ENCODE peak calls at places on chromosome 12, in four cellular contexts. E, A, W and V are unnamed samples.

GRCh38 chr12:53966070-53966384 is 6.9 kb upstream of the HOXC11 start:
- DNase-seq in A (no peak), W (no peak), E (no peak), V (no peak)

GRCh38 chr12:95396849-95397498 is 77.0 kb upstream of the METAP2 start:
- DNase-seq in W (no peak), A (no peak), E (no peak), V (no peak)

GRCh38 chr12:107523760-107524558 is 161.6 kb upstream of the PWP1 start:
- DNase-seq in A (no peak), W (no peak), E (no peak), V (no peak)

GRCh38 chr12:107320929-107321618 is 227.7 kb upstream of the CRY1 start:
- DNase-seq in A (no peak), E (no peak), W (no peak), V (peak; percentile 16)

GRCh38 chr12:131869871-131870418 is 24.5 kb upstream of the ULK1 start:
- DNase-seq in E (no peak), W (no peak), A (no peak), V (no peak)

GRCh38 chr12:77328326-77328725 is 263.0 kb upstream of the E2F7 start:
- DNase-seq in E (no peak), W (no peak), A (no peak), V (no peak)

GRCh38 chr12:89098390-89099102 is 253.8 kb downstream of the DUSP6 start:
- DNase-seq in W (no peak), A (no peak), E (no peak), V (peak; percentile 13)

GRCh38 chr12:100141998-100142850 is 450 bp downstream of the BLTP3B start:
- DNase-seq in W (no peak), A (peak; percentile 59), E (no peak), V (peak; percentile 39)

GRCh38 chr12:116346751-116347150 is 69.3 kb upstream of the MED13L start:
- DNase-seq in E (no peak), W (no peak), A (peak; percentile 40), V (no peak)

GRCh38 chr12:56299308-56299852 is 750 bp downstream of the CS start:
- DNase-seq in A (no peak), W (peak; percentile 59), E (no peak), V (no peak)

GRCh38 chr12:45051490-45052105 is 699 bp upstream of the DBX2 start:
- DNase-seq in W (no peak), E (no peak), A (no peak), V (no peak)

GRCh38 chr12:96208801-96209534 is 14.8 kb downstream of the ELK3 start:
- DNase-seq in E (no peak), W (no peak), A (no peak), V (no peak)

GRCh38 chr12:120109570-120110267 is 6.8 kb downstream of the RAB35 start:
- DNase-seq in W (no peak), E (no peak), A (no peak), V (no peak)

GRCh38 chr12:10031318-10031717 is 836 bp downstream of the CLEC9A start:
- DNase-seq in A (no peak), E (no peak), W (no peak), V (no peak)

GRCh38 chr12:12952036-12952435 is at the start of gene GPRC5D:
- DNase-seq in E (no peak), W (no peak), A (no peak), V (no peak)

GRCh38 chr12:49903700-49904423 is at the start of gene FAIM2:
- DNase-seq in E (no peak), W (peak; percentile 79), A (peak; percentile 69), V (no peak)

GRCh38 chr12:73863541-73863940 is 674.1 kb upstream of the ATXN7L3B start:
- DNase-seq in W (no peak), A (no peak), E (peak; percentile 21), V (no peak)

GRCh38 chr12:19760611-19761010 is 321.3 kb downstream of the AEBP2 start:
- DNase-seq in E (no peak), A (no peak), W (no peak), V (no peak)

GRCh38 chr12:5073838-5074237 is 30.2 kb downstream of the KCNA5 start:
- DNase-seq in W (no peak), A (no peak), E (peak; percentile 3), V (peak; percentile 64)

GRCh38 chr12:64385468-64385867 is 5.1 kb downstream of the C12orf56 start:
- DNase-seq in W (no peak), E (peak; percentile 47), A (no peak), V (no peak)

GRCh38 chr12:46483572-46484395 is 111.2 kb upstream of the SLC38A2 start:
- DNase-seq in E (no peak), A (no peak), W (no peak), V (no peak)

GRCh38 chr12:54784115-54784514 is 70.2 kb upstream of the MUCL1 start:
- DNase-seq in W (no peak), A (no peak), E (no peak), V (no peak)

GRCh38 chr12:40105265-40105514 is 691 bp downstream of the SLC2A13 start:
- DNase-seq in E (no peak), A (peak; percentile 53), W (peak; percentile 63), V (no peak)

GRCh38 chr12:42584539-42585174 is 4.9 kb downstream of the PRICKLE1 start:
- DNase-seq in W (no peak), A (no peak), E (no peak), V (no peak)

GRCh38 chr12:121214171-121214777 is 4.3 kb downstream of the P2RX4 start:
- DNase-seq in W (no peak), E (no peak), A (no peak), V (no peak)

GRCh38 chr12:111174283-111175108 is 194.4 kb downstream of the PHETA1 start:
- DNase-seq in E (peak; percentile 4), W (no peak), A (no peak), V (peak; percentile 27)

GRCh38 chr12:55060970-55061543 is 41.3 kb downstream of the NEUROD4 start:
- DNase-seq in E (no peak), W (no peak), A (no peak), V (peak; percentile 93)

GRCh38 chr12:2841056-2841455 is 6.2 kb upstream of the NRIP2 start:
- DNase-seq in W (no peak), A (no peak), E (no peak), V (no peak)

GRCh38 chr12:83224012-83224411 is 537.3 kb downstream of the TMTC2 start:
- DNase-seq in E (no peak), W (no peak), A (no peak), V (no peak)

GRCh38 chr12:66092559-66093269 is 37.8 kb downstream of the LLPH start:
- DNase-seq in A (no peak), W (no peak), E (no peak), V (no peak)

GRCh38 chr12:28958553-28959195 is 190.4 kb upstream of the FAR2 start:
- DNase-seq in A (no peak), E (no peak), W (no peak), V (no peak)

GRCh38 chr12:93315385-93315906 is 62.3 kb upstream of the NUDT4 start:
- DNase-seq in A (no peak), E (no peak), W (no peak), V (no peak)
- H3K4me3 ChIP-seq in A (no peak overlapping the region), E (peak overlapping the region; percentile 54), W (no peak overlapping the region), V (no peak overlapping the region)

DNA sequence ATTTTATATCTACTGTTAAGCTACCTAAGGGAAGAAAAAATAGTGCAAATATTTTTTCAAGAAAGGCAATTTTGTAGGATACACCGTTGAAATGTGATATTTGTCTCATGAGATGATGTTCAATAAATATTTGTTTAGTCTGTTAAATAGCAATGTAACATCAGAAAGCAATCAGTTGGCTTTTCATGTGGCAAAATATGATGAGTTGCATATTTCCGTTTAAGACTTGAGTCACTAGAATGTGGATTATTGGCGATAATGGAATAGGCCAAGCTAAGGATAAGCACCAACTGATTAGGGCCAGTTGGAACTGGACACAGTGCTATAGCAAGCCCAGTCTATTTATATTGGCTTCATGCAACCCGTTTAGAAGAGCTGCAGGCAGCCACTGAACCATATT is 250.4 kb upstream of the SLC16A7 start:
- DNase-seq in A (no peak), E (no peak), W (no peak), V (no peak)
- H3K27ac ChIP-seq in A (no peak overlapping the region), E (no peak overlapping the region), W (no peak overlapping the region), V (no peak overlapping the region)

DNA sequence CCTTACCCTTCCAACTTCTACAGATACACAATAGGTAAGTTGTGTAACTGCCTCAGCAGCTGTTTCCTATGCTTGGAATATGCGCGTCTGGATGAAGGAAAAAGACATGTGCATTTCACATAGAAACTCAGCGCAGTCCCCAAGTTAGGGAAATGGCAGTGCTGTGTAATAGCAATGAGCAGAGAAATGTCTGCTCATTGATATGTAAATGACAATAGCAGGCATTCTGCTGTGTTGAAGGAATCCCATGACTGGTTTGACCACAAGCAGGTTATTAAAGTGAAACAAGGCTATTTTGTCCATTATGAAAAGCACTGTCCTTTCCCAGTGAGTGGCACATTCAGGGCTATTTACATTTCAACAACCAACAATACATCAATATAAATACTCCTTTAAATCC is 106.6 kb downstream of the BTG1 start:
- DNase-seq in A (no peak), W (no peak), E (no peak), V (no peak)
- TF ChIP-seq CTCF in A (no peak), W (no peak), E (no peak), V (no peak)

GRCh38 chr12:92188517-92189188 is 43.0 kb upstream of the BTG1 start:
- DNase-seq in E (no peak), A (no peak), W (no peak), V (no peak)

GRCh38 chr12:92191061-92191460 is 45.4 kb upstream of the BTG1 start:
- DNase-seq in E (no peak), A (no peak), W (no peak), V (no peak)

GRCh38 chr12:92185052-92185451 is 39.4 kb upstream of the BTG1 start:
- DNase-seq in E (no peak), A (no peak), W (no peak), V (no peak)

GRCh38 chr12:92183575-92183974 is 37.9 kb upstream of the BTG1 start:
- DNase-seq in E (no peak), W (no peak), A (no peak), V (no peak)

DNA sequence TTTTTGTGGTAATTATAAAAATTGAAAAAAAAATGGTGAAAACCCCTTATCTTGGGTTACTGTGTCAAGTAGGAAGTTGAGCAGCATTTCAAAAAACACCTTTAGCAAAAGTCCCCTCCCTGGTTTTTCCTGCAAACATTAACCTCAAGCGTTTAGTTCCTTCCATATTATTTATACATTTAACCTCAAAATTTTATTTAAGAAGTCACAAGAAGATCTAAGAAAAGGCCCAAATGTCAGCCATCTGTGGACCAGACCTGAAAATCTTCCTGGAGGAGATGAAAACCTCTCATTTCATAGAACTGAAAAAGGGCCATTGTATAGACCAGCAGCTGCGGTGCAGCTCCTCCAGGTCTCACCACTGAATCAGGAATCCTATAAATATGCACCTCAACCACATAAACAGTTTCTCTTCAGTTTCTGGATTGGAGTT is 40.4 kb upstream of the BTG1 start:
- DNase-seq in E (no peak), W (no peak), A (no peak), V (no peak)
- H3K4me3 ChIP-seq in E (no peak overlapping the region), W (no peak overlapping the region), A (no peak overlapping the region), V (no peak overlapping the region)

DNA sequence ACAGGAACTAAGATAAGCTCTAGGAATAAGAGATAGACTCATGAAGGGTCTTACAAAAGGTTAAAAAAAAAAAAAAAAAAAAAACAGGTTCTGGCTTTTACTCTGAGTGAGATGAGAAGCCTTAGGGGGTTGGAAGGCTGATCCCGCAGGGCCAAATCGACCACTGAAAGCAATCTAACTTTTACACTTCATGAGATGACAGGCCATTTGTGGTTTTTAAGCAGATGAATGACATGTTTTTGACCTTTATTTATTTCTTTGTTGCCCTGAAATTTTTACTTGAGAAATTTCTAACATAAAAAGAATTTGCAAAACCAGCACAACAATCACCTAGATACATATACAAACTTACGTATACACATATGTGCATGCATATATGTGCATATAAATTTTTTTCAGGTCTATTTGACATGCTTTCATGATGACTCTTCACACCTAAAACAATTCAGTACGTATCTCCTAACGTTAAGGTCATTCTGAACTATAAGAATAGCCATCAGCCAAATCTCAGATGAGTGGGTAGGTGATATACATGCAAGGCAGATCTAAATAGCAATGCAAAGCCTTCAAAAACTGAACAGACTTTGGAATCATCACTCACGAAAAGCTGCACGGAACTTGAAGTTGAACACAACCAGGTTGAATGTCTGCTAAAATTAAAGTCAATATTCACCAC is 87.0 kb downstream of the R3HDM2 start:
- DNase-seq in A (no peak), W (no peak), E (no peak), V (no peak)
- H3K27ac ChIP-seq in A (no peak overlapping the region), W (no peak overlapping the region), E (no peak overlapping the region), V (no peak overlapping the region)